ENCODE peak calls at places on chromosomes 7 and 10, in four cellular contexts. X is K562, Q is GM12878, F is H1. P is an unnamed sample.

GRCh38 chr7:155269766-155270585 is 27.7 kb upstream of the INSIG1 start:
- DNase-seq in Q (no peak), X (no peak), F (no peak), P (no peak)

GRCh38 chr10:129646921-129647320 is 179.9 kb downstream of the MGMT start:
- DNase-seq in Q (no peak), F (no peak), X (no peak), P (no peak)

GRCh38 chr10:75398630-75399460 is 2.7 kb downstream of the ZNF503 start:
- DNase-seq in F (peak), Q (no peak), X (no peak), P (no peak)

GRCh38 chr10:23359692-23360380 is 15.2 kb upstream of the C10orf67 start:
- DNase-seq in X (no peak), Q (no peak), F (no peak), P (no peak)

GRCh38 chr10:36888925-36889573 is 236.3 kb upstream of the ANKRD30A start:
- DNase-seq in F (peak), X (peak), Q (no peak), P (peak)

GRCh38 chr10:74238031-74238431 is 87.0 kb downstream of the ADK start:
- DNase-seq in F (no peak), Q (no peak), X (peak), P (peak)

GRCh38 chr10:71597821-71598498 is 121.6 kb downstream of the C10orf105 start:
- DNase-seq in F (no peak), X (no peak), Q (no peak), P (no peak)

GRCh38 chr7:4683884-4684565 is 1.9 kb downstream of the FOXK1 start:
- DNase-seq in F (no peak), X (peak), Q (peak), P (peak)

GRCh38 chr10:14080795-14081194 is 249.9 kb downstream of the FRMD4A start:
- DNase-seq in X (no peak), Q (no peak), F (no peak), P (no peak)

GRCh38 chr10:75547391-75548298 is 116.2 kb downstream of the LRMDA start:
- DNase-seq in X (no peak), Q (peak), F (no peak), P (no peak)

GRCh38 chr10:29583674-29584073 is 51.1 kb downstream of the SVIL start:
- DNase-seq in Q (no peak), F (no peak), X (no peak), P (no peak)

GRCh38 chr10:49598164-49598856 is 11.8 kb upstream of the SLC18A3 start:
- DNase-seq in X (no peak), F (no peak), Q (no peak), P (no peak)

GRCh38 chr10:91317541-91317940 is 92.6 kb upstream of the HECTD2 start:
- DNase-seq in F (no peak), Q (no peak), X (no peak), P (no peak)

GRCh38 chr10:6669269-6669859 is 89.3 kb upstream of the PRKCQ start:
- DNase-seq in F (no peak), Q (no peak), X (peak), P (peak)

GRCh38 chr7:22651534-22652243 is 75.3 kb upstream of the IL6 start:
- DNase-seq in F (no peak), X (no peak), Q (no peak), P (no peak)

GRCh38 chr10:86960003-86960862 is 1.8 kb downstream of the SNCG start:
- DNase-seq in F (peak), X (peak), Q (peak), P (peak)

GRCh38 chr10:121436630-121437311 is 161.5 kb downstream of the FGFR2 start:
- DNase-seq in Q (no peak), X (no peak), F (no peak), P (peak)

GRCh38 chr10:128064615-128065580 is 61.3 kb downstream of the MKI67 start:
- DNase-seq in F (no peak), X (no peak), Q (peak), P (no peak)

GRCh38 chr7:101614098-101614938 is 14.8 kb downstream of the MYL10 start:
- DNase-seq in F (no peak), X (no peak), Q (no peak), P (no peak)

GRCh38 chr7:46871516-46871915 is 710.4 kb downstream of the TNS3 start:
- DNase-seq in F (no peak), X (no peak), Q (no peak), P (no peak)

GRCh38 chr10:98205351-98205750 is 62.6 kb downstream of the LOXL4 start:
- DNase-seq in F (no peak), X (no peak), Q (no peak), P (no peak)

GRCh38 chr7:118076564-118076963 is 107.4 kb upstream of the LSM8 start:
- DNase-seq in Q (no peak), F (no peak), X (no peak), P (no peak)

GRCh38 chr7:105759670-105760548 is 116.5 kb downstream of the ATXN7L1 start:
- DNase-seq in Q (no peak), F (no peak), X (peak), P (peak)

GRCh38 chr10:75401569-75402485 is at the start of gene ZNF503:
- DNase-seq in Q (peak), F (peak), X (peak), P (peak)

GRCh38 chr7:50591480-50592438 is 26.6 kb upstream of the DDC start:
- DNase-seq in Q (peak), X (no peak), F (no peak), P (no peak)

GRCh38 chr10:127492607-127493250 is 56.4 kb upstream of the NPS start:
- DNase-seq in X (peak), Q (no peak), F (peak), P (no peak)

GRCh38 chr10:11602919-11603523 is 8.4 kb downstream of the USP6NL start:
- DNase-seq in F (no peak), X (peak), Q (peak), P (no peak)

GRCh38 chr7:139620676-139621344 is 97.3 kb downstream of the CLEC2L start:
- DNase-seq in Q (no peak), F (peak), X (peak), P (peak)

GRCh38 chr10:121974019-121974534 is 940 bp downstream of the NSMCE4A start:
- DNase-seq in F (no peak), X (peak), Q (no peak), P (no peak)

GRCh38 chr7:69932034-69932628 is 333.9 kb downstream of the AUTS2 start:
- DNase-seq in Q (no peak), F (no peak), X (peak), P (peak)

GRCh38 chr7:103065666-103066065 is 8.9 kb downstream of the FBXL13 start:
- DNase-seq in F (peak), Q (no peak), X (peak), P (peak)

GRCh38 chr7:81446212-81446611 is 323.6 kb downstream of the HGF start:
- DNase-seq in X (no peak), Q (no peak), F (no peak), P (no peak)

GRCh38 chr10:113127285-113128283 is 177.5 kb downstream of the TCF7L2 start:
- DNase-seq in F (no peak), X (no peak), Q (no peak), P (no peak)

GRCh38 chr10:132684164-132684891 is 101.6 kb downstream of the NKX6-2 start:
- DNase-seq in X (peak), Q (peak), F (no peak), P (no peak)
- H3K27ac ChIP-seq in X (peak), Q (no peak), F (no peak), P (no peak)

DNA sequence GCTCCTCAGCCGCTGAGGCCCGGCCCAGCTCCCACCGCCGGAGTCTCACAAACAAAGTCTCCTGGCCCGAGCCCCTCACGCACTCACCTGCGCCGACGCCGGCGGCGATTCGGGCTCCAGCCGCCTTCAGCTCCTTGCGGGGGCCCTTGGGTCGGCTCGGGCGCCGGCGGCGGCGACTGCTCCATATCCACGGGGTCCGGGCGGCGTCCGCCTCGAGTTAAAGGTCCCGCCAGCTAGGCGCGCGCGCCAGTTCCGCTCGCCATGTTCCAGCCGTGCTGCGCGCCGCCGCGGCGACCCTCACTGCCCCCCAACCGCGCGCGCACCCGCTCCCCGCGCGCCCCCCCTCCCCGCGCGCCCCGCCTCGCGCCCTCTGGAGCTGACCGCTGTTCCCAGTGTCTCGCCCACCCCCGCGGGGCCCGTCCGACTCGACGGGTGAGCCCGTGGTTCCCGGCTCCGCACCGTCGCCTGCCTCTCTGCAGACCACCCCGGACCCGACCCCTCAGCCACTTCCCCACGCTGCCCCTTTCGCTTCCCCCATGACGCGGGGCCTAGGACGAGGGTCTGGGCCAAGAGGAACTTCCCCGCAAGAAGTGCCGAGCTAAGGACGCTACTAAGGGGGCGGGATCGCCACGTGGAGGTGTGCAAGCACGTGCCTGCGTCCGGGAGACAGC is 396.1 kb downstream of the ZNF33B start:
- DNase-seq in F (no peak), Q (no peak), X (peak), P (peak)
- TF ChIP-seq NRF1 in F (no peak), Q (no peak), X (no peak), P (no peak)

GRCh38 chr10:103040424-103040823 is 122.3 kb downstream of the CNNM2 start:
- DNase-seq in X (peak), F (no peak), Q (no peak), P (no peak)
- TF ChIP-seq GABPA in X (no peak), F (no peak), Q (no peak), P (no peak)

GRCh38 chr10:77605466-77605865 is 32.1 kb downstream of the KCNMA1 start:
- DNase-seq in X (no peak), F (peak), Q (no peak), P (peak)
- H3K27ac ChIP-seq in X (no peak), F (no peak), Q (no peak), P (no peak)

GRCh38 chr7:121480566-121481335 is 84.6 kb upstream of the FAM3C start:
- DNase-seq in F (no peak), Q (no peak), X (no peak), P (no peak)

GRCh38 chr7:121475806-121476205 is 79.7 kb upstream of the FAM3C start:
- DNase-seq in Q (no peak), F (no peak), X (no peak), P (no peak)

GRCh38 chr7:121480058-121480457 is 84.0 kb upstream of the FAM3C start:
- DNase-seq in X (no peak), Q (no peak), F (no peak), P (no peak)

GRCh38 chr7:121484089-121484763 is 88.1 kb upstream of the FAM3C start:
- DNase-seq in X (no peak), Q (no peak), F (no peak), P (no peak)

GRCh38 chr7:121479466-121479865 is 83.4 kb upstream of the FAM3C start:
- DNase-seq in F (no peak), X (no peak), Q (no peak), P (no peak)
- TF ChIP-seq NRF1 in F (no peak), X (no peak), Q (no peak), P (no peak)

GRCh38 chr10:110479710-110480109 is 18.0 kb upstream of the DUSP5 start:
- DNase-seq in X (no peak), Q (no peak), F (no peak), P (no peak)
- TF ChIP-seq GABPA in X (no peak), Q (no peak), F (no peak), P (no peak)

P was measured in SK-N-SH.